ENCODE peak calls at places on chromosomes 16 and 17, in eight cellular contexts. One of them, this sample, is unnamed. For H3K4me1, the result is how much of the 10 kb centered on the place peaks cover.

GRCh38 chr16:1137604-1138003 is 15.3 kb upstream of the CACNA1H start:
- DNase-seq in sigmoid colon: no peak
- DNase-seq in stomach: no peak
- DNase-seq in endothelial cell of umbilical vein: no peak
- DNase-seq in H1: no peak
- DNase-seq in transverse colon: no peak
- DNase-seq in esophagus muscularis mucosa: no peak
- DNase-seq in SK-N-SH: no peak
- DNase-seq in this sample: no peak

GRCh38 chr17:16033729-16034349 is 34.2 kb downstream of the TTC19 start:
- DNase-seq in sigmoid colon: no peak
- DNase-seq in stomach: no peak
- DNase-seq in endothelial cell of umbilical vein: no peak
- DNase-seq in H1: no peak
- DNase-seq in transverse colon: no peak
- DNase-seq in esophagus muscularis mucosa: no peak
- DNase-seq in SK-N-SH: no peak
- DNase-seq in this sample: no peak

GRCh38 chr17:57623620-57624019 is 121.5 kb downstream of the CCDC182 start:
- DNase-seq in sigmoid colon: no peak
- DNase-seq in stomach: no peak
- DNase-seq in endothelial cell of umbilical vein: no peak
- DNase-seq in H1: no peak
- DNase-seq in transverse colon: no peak
- DNase-seq in esophagus muscularis mucosa: no peak
- DNase-seq in SK-N-SH: peak
- DNase-seq in this sample: no peak

GRCh38 chr17:18043491-18043890 is 4.3 kb downstream of the GID4 start:
- DNase-seq in sigmoid colon: no peak
- DNase-seq in stomach: no peak
- DNase-seq in endothelial cell of umbilical vein: peak
- DNase-seq in H1: no peak
- DNase-seq in transverse colon: no peak
- DNase-seq in esophagus muscularis mucosa: no peak
- DNase-seq in SK-N-SH: no peak
- DNase-seq in this sample: peak

GRCh38 chr16:50666658-50667496 is 14.2 kb downstream of the SNX20 start:
- DNase-seq in sigmoid colon: no peak
- DNase-seq in stomach: no peak
- DNase-seq in endothelial cell of umbilical vein: no peak
- DNase-seq in H1: no peak
- DNase-seq in transverse colon: no peak
- DNase-seq in esophagus muscularis mucosa: no peak
- DNase-seq in SK-N-SH: no peak
- DNase-seq in this sample: peak

GRCh38 chr17:78745407-78746088 is 36.5 kb downstream of the CYTH1 start:
- DNase-seq in sigmoid colon: no peak
- DNase-seq in stomach: no peak
- DNase-seq in endothelial cell of umbilical vein: peak
- DNase-seq in H1: no peak
- DNase-seq in transverse colon: no peak
- DNase-seq in esophagus muscularis mucosa: no peak
- DNase-seq in SK-N-SH: no peak
- DNase-seq in this sample: peak

GRCh38 chr17:44782349-44782850 is 23.6 kb downstream of the ADAM11 start:
- DNase-seq in sigmoid colon: no peak
- DNase-seq in stomach: no peak
- DNase-seq in endothelial cell of umbilical vein: no peak
- DNase-seq in H1: no peak
- DNase-seq in transverse colon: no peak
- DNase-seq in esophagus muscularis mucosa: no peak
- DNase-seq in SK-N-SH: no peak
- DNase-seq in this sample: no peak

GRCh38 chr16:10598157-10598556 is 17.8 kb upstream of the EMP2 start:
- DNase-seq in sigmoid colon: no peak
- DNase-seq in stomach: peak
- DNase-seq in endothelial cell of umbilical vein: no peak
- DNase-seq in H1: no peak
- DNase-seq in transverse colon: peak
- DNase-seq in esophagus muscularis mucosa: no peak
- DNase-seq in SK-N-SH: no peak
- DNase-seq in this sample: no peak

DNA sequence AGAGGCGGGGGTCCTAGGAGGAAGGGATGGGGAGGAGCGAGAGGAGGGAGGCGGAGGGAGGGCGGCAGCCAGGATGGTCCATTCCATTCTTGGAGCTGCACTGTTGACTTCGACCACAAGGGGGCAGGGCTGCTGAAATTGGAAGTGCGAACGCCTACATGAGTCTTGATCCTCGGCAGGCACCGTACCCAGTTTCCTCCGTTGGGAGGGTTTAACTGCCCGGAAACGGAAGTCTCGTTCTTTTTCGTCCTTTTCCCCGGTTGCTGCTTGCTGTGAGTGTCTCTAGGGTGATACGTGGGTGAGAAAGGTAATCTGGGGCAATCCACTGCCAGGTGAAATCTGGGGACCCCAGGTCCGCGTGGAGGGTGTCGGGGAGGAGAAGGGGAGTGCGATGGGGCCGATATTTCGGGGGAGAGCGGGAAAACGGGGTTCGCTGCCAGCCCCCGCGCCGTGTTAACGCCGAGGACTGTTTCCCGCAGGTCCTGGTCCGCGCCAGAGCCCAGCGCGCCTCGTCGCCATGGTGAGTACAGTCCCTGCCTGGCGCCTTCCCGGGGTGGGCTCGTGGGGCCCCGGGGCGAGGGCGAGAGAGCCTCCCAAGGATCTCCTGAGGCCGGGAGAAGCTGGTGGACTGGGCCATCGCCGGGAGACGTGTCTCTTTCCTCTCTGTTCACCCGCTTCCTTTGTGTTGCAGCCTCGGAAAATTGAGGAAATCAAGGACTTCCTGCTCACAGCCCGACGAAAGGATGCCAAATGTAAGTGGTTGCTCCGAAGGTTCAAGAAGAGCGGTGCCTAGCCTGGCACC is at the start of gene RPL38:
- DNase-seq in sigmoid colon: peak
- DNase-seq in stomach: peak
- DNase-seq in endothelial cell of umbilical vein: peak
- DNase-seq in H1: peak
- DNase-seq in transverse colon: peak
- DNase-seq in esophagus muscularis mucosa: peak
- DNase-seq in SK-N-SH: peak
- DNase-seq in this sample: peak
- TF ChIP-seq POLR2AphosphoS5 in sigmoid colon: peak
- TF ChIP-seq POLR2AphosphoS5 in stomach: peak
- TF ChIP-seq POLR2AphosphoS5 in endothelial cell of umbilical vein: peak
- TF ChIP-seq POLR2AphosphoS5 in H1: peak
- TF ChIP-seq POLR2AphosphoS5 in transverse colon: peak
- TF ChIP-seq POLR2AphosphoS5 in esophagus muscularis mucosa: peak
- TF ChIP-seq POLR2AphosphoS5 in SK-N-SH: peak
- TF ChIP-seq POLR2AphosphoS5 in this sample: peak

GRCh38 chr16:87709677-87710076 is 56.1 kb downstream of the KLHDC4 start:
- DNase-seq in sigmoid colon: no peak
- DNase-seq in stomach: no peak
- DNase-seq in endothelial cell of umbilical vein: no peak
- DNase-seq in H1: no peak
- DNase-seq in transverse colon: no peak
- DNase-seq in esophagus muscularis mucosa: no peak
- DNase-seq in SK-N-SH: no peak
- DNase-seq in this sample: no peak

GRCh38 chr16:87715231-87715630 is 50.6 kb downstream of the KLHDC4 start:
- DNase-seq in sigmoid colon: no peak
- DNase-seq in stomach: no peak
- DNase-seq in endothelial cell of umbilical vein: no peak
- DNase-seq in H1: no peak
- DNase-seq in transverse colon: no peak
- DNase-seq in esophagus muscularis mucosa: no peak
- DNase-seq in SK-N-SH: no peak
- DNase-seq in this sample: no peak

GRCh38 chr16:87710887-87711286 is 54.9 kb downstream of the KLHDC4 start:
- DNase-seq in sigmoid colon: no peak
- DNase-seq in stomach: no peak
- DNase-seq in endothelial cell of umbilical vein: no peak
- DNase-seq in H1: no peak
- DNase-seq in transverse colon: no peak
- DNase-seq in esophagus muscularis mucosa: no peak
- DNase-seq in SK-N-SH: no peak
- DNase-seq in this sample: no peak

GRCh38 chr16:87713469-87714229 is 52.1 kb downstream of the KLHDC4 start:
- DNase-seq in sigmoid colon: no peak
- DNase-seq in stomach: no peak
- DNase-seq in endothelial cell of umbilical vein: no peak
- DNase-seq in H1: no peak
- DNase-seq in transverse colon: no peak
- DNase-seq in esophagus muscularis mucosa: no peak
- DNase-seq in SK-N-SH: no peak
- DNase-seq in this sample: no peak

DNA sequence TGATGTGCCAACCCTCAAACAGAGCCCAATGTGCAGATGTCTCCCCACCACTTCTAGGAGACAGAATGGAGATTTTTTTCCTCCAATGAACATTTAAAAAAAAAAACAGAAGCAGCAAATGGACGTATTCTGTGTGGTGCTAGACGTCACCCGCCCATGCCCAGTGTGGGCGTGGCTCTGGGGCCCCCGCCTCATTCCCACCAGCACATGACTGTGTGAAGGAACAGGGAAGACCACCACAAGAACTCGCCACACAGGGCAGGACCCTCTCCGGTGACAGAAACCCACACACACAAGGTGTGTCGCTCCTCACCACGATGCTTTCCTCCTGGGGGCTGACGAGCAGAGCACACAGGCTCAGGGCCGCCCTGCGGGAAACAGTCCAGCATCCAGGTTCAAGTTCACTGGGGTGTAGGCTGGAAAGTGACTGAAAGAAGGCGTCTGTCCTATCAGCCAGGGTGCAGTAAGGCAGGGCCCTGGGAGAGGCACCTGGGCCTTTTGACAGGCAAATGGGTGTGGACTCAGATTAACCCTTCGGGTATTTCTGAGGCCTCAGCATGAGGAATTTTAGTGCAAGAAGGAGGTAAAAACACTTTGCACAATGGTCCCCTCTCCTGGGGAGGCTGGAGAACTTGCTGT is 53.5 kb downstream of the KLHDC4 start:
- DNase-seq in sigmoid colon: no peak
- DNase-seq in stomach: no peak
- DNase-seq in endothelial cell of umbilical vein: no peak
- DNase-seq in H1: no peak
- DNase-seq in transverse colon: no peak
- DNase-seq in esophagus muscularis mucosa: no peak
- DNase-seq in SK-N-SH: no peak
- DNase-seq in this sample: no peak
- H3K27ac ChIP-seq in sigmoid colon: no peak
- H3K27ac ChIP-seq in stomach: no peak
- H3K27ac ChIP-seq in endothelial cell of umbilical vein: no peak
- H3K27ac ChIP-seq in H1: no peak
- H3K27ac ChIP-seq in transverse colon: no peak
- H3K27ac ChIP-seq in esophagus muscularis mucosa: no peak
- H3K27ac ChIP-seq in SK-N-SH: no peak
- H3K27ac ChIP-seq in this sample: no peak

GRCh38 chr17:79838541-79839274 is 532 bp downstream of the CBX4 start:
- DNase-seq in sigmoid colon: no peak
- DNase-seq in stomach: peak
- DNase-seq in endothelial cell of umbilical vein: peak
- DNase-seq in H1: peak
- DNase-seq in transverse colon: peak
- DNase-seq in esophagus muscularis mucosa: no peak
- DNase-seq in SK-N-SH: peak
- DNase-seq in this sample: peak

GRCh38 chr17:79840989-79841286 is 1.7 kb upstream of the CBX4 start:
- DNase-seq in sigmoid colon: no peak
- DNase-seq in stomach: no peak
- DNase-seq in endothelial cell of umbilical vein: no peak
- DNase-seq in H1: no peak
- DNase-seq in transverse colon: no peak
- DNase-seq in esophagus muscularis mucosa: no peak
- DNase-seq in SK-N-SH: no peak
- DNase-seq in this sample: no peak

GRCh38 chr17:79841369-79842135 is 2.3 kb upstream of the CBX4 start:
- DNase-seq in sigmoid colon: no peak
- DNase-seq in stomach: no peak
- DNase-seq in endothelial cell of umbilical vein: no peak
- DNase-seq in H1: peak
- DNase-seq in transverse colon: no peak
- DNase-seq in esophagus muscularis mucosa: no peak
- DNase-seq in SK-N-SH: no peak
- DNase-seq in this sample: peak

GRCh38 chr17:79839363-79840203 is at the start of gene CBX4:
- DNase-seq in sigmoid colon: peak
- DNase-seq in stomach: peak
- DNase-seq in endothelial cell of umbilical vein: peak
- DNase-seq in H1: peak
- DNase-seq in transverse colon: peak
- DNase-seq in esophagus muscularis mucosa: peak
- DNase-seq in SK-N-SH: peak
- DNase-seq in this sample: peak

DNA sequence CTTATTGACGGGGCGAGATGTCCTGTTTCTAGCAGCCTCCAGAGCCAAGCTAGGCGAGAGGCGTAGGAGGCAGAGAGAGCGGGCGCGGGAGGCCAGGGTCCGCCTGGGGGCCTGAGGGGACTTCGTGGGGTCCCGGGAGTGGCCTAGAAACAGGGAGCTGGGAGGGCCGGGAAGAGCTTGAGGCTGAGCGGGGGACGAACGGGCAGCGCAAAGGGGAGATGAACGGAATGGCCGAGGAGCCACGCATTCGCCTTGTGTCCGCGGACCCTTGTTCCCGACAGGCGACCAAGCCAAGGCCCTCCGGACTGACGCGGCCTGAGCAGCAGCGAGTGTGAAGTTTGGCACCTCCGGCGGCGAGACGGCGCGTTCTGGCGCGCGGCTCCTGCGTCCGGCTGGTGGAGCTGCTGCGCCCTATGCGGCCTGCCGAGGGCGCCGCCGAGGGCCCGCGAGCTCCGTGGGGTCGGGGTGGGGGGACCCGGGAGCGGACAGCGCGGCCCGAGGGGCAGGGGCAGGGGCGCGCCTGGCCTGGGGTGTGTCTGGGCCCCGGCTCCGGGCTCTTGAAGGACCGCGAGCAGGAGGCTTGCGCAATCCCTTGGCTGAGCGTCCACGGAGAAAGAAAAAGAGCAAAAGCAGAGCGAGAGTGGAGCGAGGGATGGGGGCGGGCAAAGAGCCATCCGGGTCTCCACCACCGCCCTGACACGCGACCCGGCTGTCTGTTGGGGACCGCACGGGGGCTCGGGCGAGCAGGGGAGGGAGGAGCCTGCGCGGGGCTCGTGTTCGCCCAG is 1.2 kb upstream of the CBX4 start:
- DNase-seq in sigmoid colon: peak
- DNase-seq in stomach: peak
- DNase-seq in endothelial cell of umbilical vein: peak
- DNase-seq in H1: peak
- DNase-seq in transverse colon: peak
- DNase-seq in esophagus muscularis mucosa: no peak
- DNase-seq in SK-N-SH: peak
- DNase-seq in this sample: peak
- H3K4me1 ChIP-seq in sigmoid colon: under half
- H3K4me1 ChIP-seq in stomach: half or more
- H3K4me1 ChIP-seq in endothelial cell of umbilical vein: under half
- H3K4me1 ChIP-seq in H1: under half
- H3K4me1 ChIP-seq in transverse colon: half or more
- H3K4me1 ChIP-seq in esophagus muscularis mucosa: half or more
- H3K4me1 ChIP-seq in SK-N-SH: under half
- H3K4me1 ChIP-seq in this sample: under half

GRCh38 chr17:50902768-50903353 is 36.7 kb upstream of the TOB1 start:
- DNase-seq in sigmoid colon: no peak
- DNase-seq in stomach: no peak
- DNase-seq in endothelial cell of umbilical vein: no peak
- DNase-seq in H1: no peak
- DNase-seq in transverse colon: no peak
- DNase-seq in esophagus muscularis mucosa: no peak
- DNase-seq in SK-N-SH: no peak
- DNase-seq in this sample: no peak

GRCh38 chr17:50906443-50906842 is 40.3 kb upstream of the TOB1 start:
- DNase-seq in sigmoid colon: no peak
- DNase-seq in stomach: no peak
- DNase-seq in endothelial cell of umbilical vein: no peak
- DNase-seq in H1: no peak
- DNase-seq in transverse colon: no peak
- DNase-seq in esophagus muscularis mucosa: no peak
- DNase-seq in SK-N-SH: no peak
- DNase-seq in this sample: no peak

GRCh38 chr17:50905460-50905803 is 39.3 kb upstream of the TOB1 start:
- DNase-seq in sigmoid colon: no peak
- DNase-seq in stomach: peak
- DNase-seq in endothelial cell of umbilical vein: no peak
- DNase-seq in H1: no peak
- DNase-seq in transverse colon: no peak
- DNase-seq in esophagus muscularis mucosa: no peak
- DNase-seq in SK-N-SH: peak
- DNase-seq in this sample: peak

GRCh38 chr17:50904522-50905459 is 38.6 kb upstream of the TOB1 start:
- DNase-seq in sigmoid colon: peak
- DNase-seq in stomach: peak
- DNase-seq in endothelial cell of umbilical vein: no peak
- DNase-seq in H1: peak
- DNase-seq in transverse colon: peak
- DNase-seq in esophagus muscularis mucosa: no peak
- DNase-seq in SK-N-SH: peak
- DNase-seq in this sample: no peak

GRCh38 chr17:50903604-50904521 is 37.7 kb upstream of the TOB1 start:
- DNase-seq in sigmoid colon: no peak
- DNase-seq in stomach: no peak
- DNase-seq in endothelial cell of umbilical vein: no peak
- DNase-seq in H1: no peak
- DNase-seq in transverse colon: no peak
- DNase-seq in esophagus muscularis mucosa: no peak
- DNase-seq in SK-N-SH: no peak
- DNase-seq in this sample: no peak
- TF ChIP-seq POLR2AphosphoS5 in sigmoid colon: peak
- TF ChIP-seq POLR2AphosphoS5 in stomach: no peak
- TF ChIP-seq POLR2AphosphoS5 in endothelial cell of umbilical vein: no peak
- TF ChIP-seq POLR2AphosphoS5 in H1: no peak
- TF ChIP-seq POLR2AphosphoS5 in transverse colon: no peak
- TF ChIP-seq POLR2AphosphoS5 in esophagus muscularis mucosa: no peak
- TF ChIP-seq POLR2AphosphoS5 in SK-N-SH: peak
- TF ChIP-seq POLR2AphosphoS5 in this sample: no peak